ENCODE peak calls at places on chromosomes 5 and 9, in four cellular contexts. One of them, this sample, is unnamed.
A peak's percentile ranks its signal among the peaks of the same experiment; 100 is the strongest.

GRCh38 chr5:136020383-136021015 is 8.3 kb upstream of the TGFBI start:
- DNase-seq in left lung: peak; percentile 66
- DNase-seq in endothelial cell of umbilical vein: peak; percentile 25
- DNase-seq in IMR-90: peak; percentile 99
- DNase-seq in this sample: no peak

GRCh38 chr5:31270396-31270795 is 76.9 kb downstream of the CDH6 start:
- DNase-seq in left lung: no peak
- DNase-seq in endothelial cell of umbilical vein: peak; percentile 4
- DNase-seq in IMR-90: peak; percentile 22
- DNase-seq in this sample: peak; percentile 50

GRCh38 chr5:142317673-142318261 is 7.1 kb downstream of the SPRY4 start:
- DNase-seq in IMR-90: no peak
- DNase-seq in left lung: no peak
- DNase-seq in endothelial cell of umbilical vein: no peak
- DNase-seq in this sample: no peak

GRCh38 chr5:76733049-76733417 is 17.1 kb downstream of the F2R start:
- DNase-seq in endothelial cell of umbilical vein: no peak
- DNase-seq in left lung: no peak
- DNase-seq in IMR-90: no peak
- DNase-seq in this sample: no peak

GRCh38 chr5:72210913-72211670 is 103.8 kb downstream of the MAP1B start:
- DNase-seq in left lung: no peak
- DNase-seq in IMR-90: peak; percentile 88
- DNase-seq in endothelial cell of umbilical vein: peak; percentile 93
- DNase-seq in this sample: no peak

GRCh38 chr5:178331491-178331981 is 98.9 kb upstream of the PHYKPL start:
- DNase-seq in IMR-90: no peak
- DNase-seq in endothelial cell of umbilical vein: no peak
- DNase-seq in left lung: no peak
- DNase-seq in this sample: peak; percentile 29

GRCh38 chr5:53405396-53405795 is 75.0 kb upstream of the FST start:
- DNase-seq in endothelial cell of umbilical vein: no peak
- DNase-seq in left lung: no peak
- DNase-seq in IMR-90: peak; percentile 58
- DNase-seq in this sample: no peak

GRCh38 chr5:98157368-98157767 is 616.1 kb upstream of the RGMB start:
- DNase-seq in left lung: no peak
- DNase-seq in endothelial cell of umbilical vein: no peak
- DNase-seq in IMR-90: no peak
- DNase-seq in this sample: no peak

GRCh38 chr5:148014276-148014675 is 49.5 kb upstream of the SPINK5 start:
- DNase-seq in endothelial cell of umbilical vein: peak; percentile 14
- DNase-seq in left lung: no peak
- DNase-seq in IMR-90: no peak
- DNase-seq in this sample: no peak

GRCh38 chr5:125295405-125295872 is 549.0 kb upstream of the ZNF608 start:
- DNase-seq in endothelial cell of umbilical vein: peak; percentile 56
- DNase-seq in left lung: no peak
- DNase-seq in IMR-90: peak; percentile 52
- DNase-seq in this sample: no peak

GRCh38 chr9:126225611-126226609 is 100.7 kb upstream of the MVB12B start:
- DNase-seq in left lung: no peak
- DNase-seq in endothelial cell of umbilical vein: no peak
- DNase-seq in IMR-90: no peak
- DNase-seq in this sample: no peak

GRCh38 chr9:112913326-112913725 is 22.6 kb upstream of the SLC46A2 start:
- DNase-seq in IMR-90: no peak
- DNase-seq in left lung: no peak
- DNase-seq in endothelial cell of umbilical vein: no peak
- DNase-seq in this sample: no peak

GRCh38 chr5:180135128-180135955 is 63.8 kb upstream of the RNF130 start:
- DNase-seq in IMR-90: peak; percentile 79
- DNase-seq in left lung: peak; percentile 55
- DNase-seq in endothelial cell of umbilical vein: no peak
- DNase-seq in this sample: no peak

GRCh38 chr9:109775516-109775915 is 4.5 kb upstream of the PALM2AKAP2 start:
- DNase-seq in left lung: no peak
- DNase-seq in endothelial cell of umbilical vein: no peak
- DNase-seq in IMR-90: peak; percentile 76
- DNase-seq in this sample: no peak

GRCh38 chr5:66180282-66180955 is 36.3 kb downstream of the SREK1 start:
- DNase-seq in endothelial cell of umbilical vein: no peak
- DNase-seq in IMR-90: no peak
- DNase-seq in left lung: no peak
- DNase-seq in this sample: no peak

GRCh38 chr9:116900543-116900942 is 213.4 kb downstream of the TRIM32 start:
- DNase-seq in left lung: no peak
- DNase-seq in endothelial cell of umbilical vein: no peak
- DNase-seq in IMR-90: no peak
- DNase-seq in this sample: no peak

GRCh38 chr9:13181652-13182051 is 97.8 kb downstream of the MPDZ start:
- DNase-seq in left lung: no peak
- DNase-seq in endothelial cell of umbilical vein: no peak
- DNase-seq in IMR-90: peak; percentile 38
- DNase-seq in this sample: peak; percentile 62

GRCh38 chr5:173888473-173889135 is 455 bp downstream of the CPEB4 start:
- DNase-seq in left lung: peak; percentile 55
- DNase-seq in endothelial cell of umbilical vein: peak; percentile 23
- DNase-seq in IMR-90: peak; percentile 24
- DNase-seq in this sample: peak; percentile 41

GRCh38 chr5:159522841-159523240 is 192.6 kb upstream of the IL12B start:
- DNase-seq in IMR-90: no peak
- DNase-seq in endothelial cell of umbilical vein: no peak
- DNase-seq in left lung: no peak
- DNase-seq in this sample: no peak

GRCh38 chr9:137127301-137128157 is 11.4 kb upstream of the GRIN1 start:
- DNase-seq in endothelial cell of umbilical vein: peak; percentile 35
- DNase-seq in left lung: peak; percentile 48
- DNase-seq in IMR-90: no peak
- DNase-seq in this sample: no peak

GRCh38 chr5:157948738-157949410 is 89.9 kb upstream of the CLINT1 start:
- DNase-seq in left lung: peak; percentile 88
- DNase-seq in endothelial cell of umbilical vein: peak; percentile 90
- DNase-seq in IMR-90: peak; percentile 90
- DNase-seq in this sample: peak; percentile 92

GRCh38 chr9:123686849-123687233 is 243.1 kb downstream of the DENND1A start:
- DNase-seq in IMR-90: no peak
- DNase-seq in endothelial cell of umbilical vein: no peak
- DNase-seq in left lung: no peak
- DNase-seq in this sample: no peak

GRCh38 chr9:129596541-129597328 is 24.2 kb downstream of the C9orf50 start:
- DNase-seq in endothelial cell of umbilical vein: no peak
- DNase-seq in left lung: peak; percentile 75
- DNase-seq in IMR-90: peak; percentile 73
- DNase-seq in this sample: peak; percentile 85

GRCh38 chr9:20300430-20301115 is 321.7 kb downstream of the MLLT3 start:
- DNase-seq in endothelial cell of umbilical vein: no peak
- DNase-seq in IMR-90: no peak
- DNase-seq in left lung: no peak
- DNase-seq in this sample: no peak

GRCh38 chr9:20302229-20302628 is 320.1 kb downstream of the MLLT3 start:
- DNase-seq in left lung: no peak
- DNase-seq in IMR-90: no peak
- DNase-seq in endothelial cell of umbilical vein: no peak
- DNase-seq in this sample: no peak

GRCh38 chr9:20303066-20303465 is 319.2 kb downstream of the MLLT3 start:
- DNase-seq in left lung: no peak
- DNase-seq in endothelial cell of umbilical vein: no peak
- DNase-seq in IMR-90: no peak
- DNase-seq in this sample: no peak

GRCh38 chr9:20305457-20305856 is 316.8 kb downstream of the MLLT3 start:
- DNase-seq in endothelial cell of umbilical vein: no peak
- DNase-seq in left lung: no peak
- DNase-seq in IMR-90: no peak
- DNase-seq in this sample: no peak

DNA sequence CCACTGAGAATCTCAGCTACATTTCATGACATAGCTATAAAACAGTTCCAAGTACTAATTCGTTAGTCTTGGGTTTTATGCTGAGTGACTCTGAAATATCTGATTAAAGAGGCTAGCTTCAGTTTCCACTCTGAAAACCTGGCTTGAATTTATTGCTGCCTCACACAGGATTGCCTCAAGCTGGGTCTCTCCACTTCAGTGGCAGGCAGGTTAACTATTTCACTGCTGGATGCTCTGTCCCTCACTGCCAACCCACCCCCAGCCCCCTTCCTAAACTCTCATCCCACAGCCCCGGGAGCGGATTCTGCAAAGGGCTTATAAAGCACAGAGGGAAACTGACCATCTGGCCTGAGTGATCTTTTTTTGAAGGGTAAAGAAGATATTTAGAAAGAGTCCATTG is 318.3 kb downstream of the MLLT3 start:
- DNase-seq in left lung: no peak
- DNase-seq in IMR-90: no peak
- DNase-seq in endothelial cell of umbilical vein: no peak
- DNase-seq in this sample: no peak
- H3K4me1 ChIP-seq in left lung: no peaks in the 10 kb centered on the region
- H3K4me1 ChIP-seq in IMR-90: peaks cover under 1% of the 10 kb centered on the region
- H3K4me1 ChIP-seq in endothelial cell of umbilical vein: no peaks in the 10 kb centered on the region
- H3K4me1 ChIP-seq in this sample: peaks cover 36% of the 10 kb centered on the region

GRCh38 chr9:131679261-131680020 is 60.4 kb downstream of the RAPGEF1 start:
- DNase-seq in left lung: no peak
- DNase-seq in IMR-90: no peak
- DNase-seq in endothelial cell of umbilical vein: no peak
- DNase-seq in this sample: no peak
- H3K4me1 ChIP-seq in left lung: peaks cover 78% of the 10 kb centered on the region
- H3K4me1 ChIP-seq in IMR-90: peaks cover 28% of the 10 kb centered on the region
- H3K4me1 ChIP-seq in endothelial cell of umbilical vein: peaks cover 56% of the 10 kb centered on the region
- H3K4me1 ChIP-seq in this sample: peaks cover 67% of the 10 kb centered on the region

GRCh38 chr5:61419141-61419540 is 87.1 kb downstream of the ZSWIM6 start:
- DNase-seq in IMR-90: no peak
- DNase-seq in left lung: no peak
- DNase-seq in endothelial cell of umbilical vein: no peak
- DNase-seq in this sample: no peak
- H3K4me1 ChIP-seq in IMR-90: peaks cover 9% of the 10 kb centered on the region
- H3K4me1 ChIP-seq in left lung: peaks cover 25% of the 10 kb centered on the region
- H3K4me1 ChIP-seq in endothelial cell of umbilical vein: peaks cover 3% of the 10 kb centered on the region
- H3K4me1 ChIP-seq in this sample: peaks cover 45% of the 10 kb centered on the region

DNA sequence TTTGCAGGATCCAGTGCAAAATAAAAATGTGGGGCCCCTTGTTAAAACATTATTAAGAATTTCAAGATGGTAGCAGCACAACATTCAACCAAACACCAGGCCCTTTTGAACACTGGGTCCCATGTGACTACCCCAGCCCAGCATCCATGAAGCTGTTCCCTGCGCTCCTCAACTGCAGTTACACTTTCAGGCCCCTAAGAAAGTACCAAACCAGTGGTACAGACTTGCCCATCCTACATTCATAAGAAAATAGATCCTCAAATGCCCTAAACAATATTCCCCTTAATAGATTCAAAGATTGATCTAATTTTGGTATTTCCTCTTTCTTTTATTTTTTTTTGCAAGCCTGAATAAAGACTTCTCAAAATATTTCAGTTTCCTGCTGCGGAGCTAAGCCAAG is 201.7 kb downstream of the EFNA5 start:
- DNase-seq in left lung: no peak
- DNase-seq in endothelial cell of umbilical vein: no peak
- DNase-seq in IMR-90: no peak
- DNase-seq in this sample: no peak
- H3K4me1 ChIP-seq in left lung: peaks cover 18% of the 10 kb centered on the region
- H3K4me1 ChIP-seq in endothelial cell of umbilical vein: peaks cover 55% of the 10 kb centered on the region
- H3K4me1 ChIP-seq in IMR-90: peaks cover 14% of the 10 kb centered on the region
- H3K4me1 ChIP-seq in this sample: peaks cover 95% of the 10 kb centered on the region

GRCh38 chr9:134410078-134410834 is 84.0 kb downstream of the RXRA start:
- DNase-seq in endothelial cell of umbilical vein: no peak
- DNase-seq in left lung: peak; percentile 92
- DNase-seq in IMR-90: no peak
- DNase-seq in this sample: no peak
- H3K4me1 ChIP-seq in endothelial cell of umbilical vein: peaks cover 54% of the 10 kb centered on the region
- H3K4me1 ChIP-seq in left lung: peaks cover 98% of the 10 kb centered on the region
- H3K4me1 ChIP-seq in IMR-90: peaks cover 33% of the 10 kb centered on the region
- H3K4me1 ChIP-seq in this sample: peaks cover 8% of the 10 kb centered on the region

GRCh38 chr9:70406446-70406862 is 8.0 kb downstream of the KLF9 start:
- DNase-seq in endothelial cell of umbilical vein: no peak
- DNase-seq in IMR-90: peak; percentile 62
- DNase-seq in left lung: no peak
- DNase-seq in this sample: peak; percentile 51
- H3K4me1 ChIP-seq in endothelial cell of umbilical vein: peaks cover 32% of the 10 kb centered on the region
- H3K4me1 ChIP-seq in IMR-90: peaks cover 34% of the 10 kb centered on the region
- H3K4me1 ChIP-seq in left lung: peaks cover 92% of the 10 kb centered on the region
- H3K4me1 ChIP-seq in this sample: peaks cover 14% of the 10 kb centered on the region

This sample was measured in neural progenitor cell.